ENCODE peak calls at places on chromosomes 2 and 18, in seven cellular contexts. Y, R, S, D, E, C and I are unnamed samples.
A peak's percentile ranks its signal among the peaks of the same experiment; 100 is the strongest.

GRCh38 chr2:68837164-68837860 is 33.9 kb downstream of the BMP10 start:
- DNase-seq in Y (peak; percentile 72), R (peak; percentile 33), S (peak; percentile 27), D (no peak), E (peak; percentile 71), C (peak; percentile 40), I (peak; percentile 67)

GRCh38 chr2:183608747-183609146 is 484.5 kb downstream of the NUP35 start:
- DNase-seq in Y (no peak), R (no peak), S (no peak), D (no peak), E (no peak), C (no peak), I (no peak)

GRCh38 chr2:177328056-177328455 is 63.5 kb upstream of the NFE2L2 start:
- DNase-seq in Y (no peak), R (no peak), S (peak; percentile 69), D (no peak), E (no peak), C (no peak), I (no peak)

GRCh38 chr2:28225472-28225915 is 167.2 kb upstream of the FOSL2 start:
- DNase-seq in Y (no peak), R (no peak), S (no peak), D (no peak), E (no peak), C (no peak), I (no peak)

GRCh38 chr2:78992451-78992806 is 33.1 kb upstream of the REG3G start:
- DNase-seq in Y (peak; percentile 48), R (peak; percentile 25), S (no peak), D (no peak), E (no peak), C (peak; percentile 26), I (peak; percentile 54)

GRCh38 chr2:24048662-24049484 is 668 bp upstream of the FKBP1B start:
- DNase-seq in Y (no peak), R (peak; percentile 28), S (no peak), D (no peak), E (no peak), C (no peak), I (no peak)

GRCh38 chr2:30978854-30979253 is 159.4 kb downstream of the GALNT14 start:
- DNase-seq in Y (no peak), R (no peak), S (no peak), D (no peak), E (no peak), C (no peak), I (no peak)

GRCh38 chr18:72119082-72119481 is 425.1 kb downstream of the CBLN2 start:
- DNase-seq in Y (no peak), R (no peak), S (no peak), D (no peak), E (no peak), C (no peak), I (no peak)

GRCh38 chr2:189580662-189581353 is at the start of gene SLC40A1:
- DNase-seq in Y (peak; percentile 82), R (peak; percentile 92), S (peak; percentile 36), D (no peak), E (peak; percentile 86), C (peak; percentile 59), I (peak; percentile 76)

GRCh38 chr2:133755515-133756311 is 187.4 kb upstream of the NCKAP5 start:
- DNase-seq in Y (no peak), R (no peak), S (peak; percentile 100), D (peak; percentile 93), E (no peak), C (no peak), I (no peak)

GRCh38 chr2:147345246-147345645 is 499.6 kb upstream of the ACVR2A start:
- DNase-seq in Y (no peak), R (no peak), S (no peak), D (no peak), E (no peak), C (no peak), I (no peak)

GRCh38 chr2:72427022-72427861 is 279.6 kb upstream of the CYP26B1 start:
- DNase-seq in Y (no peak), R (no peak), S (no peak), D (no peak), E (no peak), C (no peak), I (no peak)

GRCh38 chr2:191625016-191625415 is 52.9 kb upstream of the NABP1 start:
- DNase-seq in Y (no peak), R (peak; percentile 64), S (no peak), D (no peak), E (no peak), C (no peak), I (no peak)

GRCh38 chr2:161436411-161436810 is 20.3 kb downstream of the TBR1 start:
- DNase-seq in Y (no peak), R (no peak), S (peak; percentile 93), D (peak; percentile 80), E (no peak), C (no peak), I (no peak)

GRCh38 chr2:190254451-190254850 is 65.2 kb downstream of the HIBCH start:
- DNase-seq in Y (no peak), R (no peak), S (peak; percentile 1), D (no peak), E (no peak), C (no peak), I (no peak)

GRCh38 chr2:108855194-108855593 is 68.6 kb downstream of the CCDC138 start:
- DNase-seq in Y (no peak), R (peak; percentile 38), S (peak; percentile 8), D (no peak), E (no peak), C (no peak), I (no peak)

GRCh38 chr2:174003635-174004310 is 38.6 kb upstream of the SP3 start:
- DNase-seq in Y (no peak), R (no peak), S (no peak), D (no peak), E (no peak), C (no peak), I (no peak)

DNA sequence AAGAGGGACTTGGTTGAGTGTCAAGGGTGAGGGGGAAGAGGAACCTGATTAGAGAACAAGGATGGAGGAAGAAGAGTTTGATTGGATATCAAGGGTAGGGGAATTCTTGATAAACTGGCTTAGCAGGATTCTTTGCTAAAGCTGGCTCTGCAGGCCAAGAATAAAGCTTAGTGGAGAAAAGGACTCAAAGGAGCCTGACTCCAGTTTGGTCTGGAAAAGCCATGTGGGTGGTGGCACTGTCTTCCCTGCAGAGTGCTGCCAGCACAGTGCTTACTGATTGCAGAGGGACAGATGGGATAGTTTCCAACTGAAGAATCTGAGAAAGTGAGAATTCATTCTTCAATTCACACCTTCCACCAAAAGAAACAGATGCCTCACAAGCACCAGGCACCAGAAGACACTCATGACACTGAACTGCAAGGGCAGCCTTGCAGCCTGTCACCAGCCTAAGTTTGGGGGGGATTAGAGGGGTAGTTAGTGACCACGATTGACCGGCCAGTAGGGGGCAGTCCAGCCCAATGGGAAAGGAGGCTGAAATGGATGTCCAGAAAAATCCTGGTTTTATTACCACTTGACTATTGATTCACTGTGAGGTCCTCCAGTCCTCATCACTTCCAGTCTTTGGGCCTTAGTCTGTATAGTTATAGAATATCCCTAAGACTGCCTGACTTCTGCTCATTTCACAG is 334.5 kb downstream of the SMAD2 start:
- DNase-seq in Y (peak; percentile 37), R (peak; percentile 45), S (no peak), D (no peak), E (no peak), C (no peak), I (peak; percentile 46)
- TF ChIP-seq CTCF in Y (peak; percentile 72), R (peak; percentile 59), S (peak; percentile 29), D (no peak), E (peak; percentile 33), C (peak; percentile 47), I (peak; percentile 66)

GRCh38 chr2:20652141-20652540 is 1.2 kb upstream of the HS1BP3 start:
- DNase-seq in Y (no peak), R (no peak), S (peak; percentile 28), D (no peak), E (no peak), C (no peak), I (no peak)
- TF ChIP-seq CTCF in Y (no peak), R (no peak), S (no peak), D (no peak), E (no peak), C (no peak), I (no peak)

DNA sequence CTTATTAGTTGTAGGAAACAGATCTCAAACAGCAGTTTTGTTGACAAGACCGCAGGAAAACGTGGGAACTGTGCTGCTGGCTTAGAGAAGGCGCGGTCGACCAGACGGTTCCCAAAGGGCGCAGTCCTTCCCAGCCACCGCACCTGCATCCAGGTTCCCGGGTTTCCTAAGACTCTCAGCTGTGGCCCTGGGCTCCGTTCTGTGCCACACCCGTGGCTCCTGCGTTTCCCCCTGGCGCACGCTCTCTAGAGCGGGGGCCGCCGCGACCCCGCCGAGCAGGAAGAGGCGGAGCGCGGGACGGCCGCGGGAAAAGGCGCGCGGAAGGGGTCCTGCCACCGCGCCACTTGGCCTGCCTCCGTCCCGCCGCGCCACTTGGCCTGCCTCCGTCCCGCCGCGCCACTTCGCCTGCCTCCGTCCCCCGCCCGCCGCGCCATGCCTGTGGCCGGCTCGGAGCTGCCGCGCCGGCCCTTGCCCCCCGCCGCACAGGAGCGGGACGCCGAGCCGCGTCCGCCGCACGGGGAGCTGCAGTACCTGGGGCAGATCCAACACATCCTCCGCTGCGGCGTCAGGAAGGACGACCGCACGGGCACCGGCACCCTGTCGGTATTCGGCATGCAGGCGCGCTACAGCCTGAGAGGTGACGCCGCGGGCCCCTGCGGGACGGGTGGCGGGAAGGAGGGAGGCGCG is at the start of gene TYMS:
- DNase-seq in Y (peak; percentile 61), R (peak; percentile 92), S (peak; percentile 51), D (no peak), E (peak; percentile 21), C (peak; percentile 53), I (peak; percentile 67)
- TF ChIP-seq CTCF in Y (no peak), R (no peak), S (no peak), D (peak; percentile 16), E (peak; percentile 33), C (peak; percentile 18), I (no peak)

GRCh38 chr2:208031608-208032019 is 6.3 kb upstream of the PLEKHM3 start:
- DNase-seq in Y (no peak), R (peak; percentile 66), S (peak; percentile 56), D (no peak), E (no peak), C (no peak), I (no peak)

GRCh38 chr2:208037564-208038487 is 12.5 kb upstream of the PLEKHM3 start:
- DNase-seq in Y (no peak), R (no peak), S (no peak), D (no peak), E (no peak), C (no peak), I (no peak)

GRCh38 chr2:208036357-208036756 is 11.0 kb upstream of the PLEKHM3 start:
- DNase-seq in Y (no peak), R (no peak), S (peak; percentile 40), D (no peak), E (no peak), C (no peak), I (no peak)

GRCh38 chr2:208033701-208034502 is 8.6 kb upstream of the PLEKHM3 start:
- DNase-seq in Y (peak; percentile 12), R (peak; percentile 55), S (peak; percentile 24), D (no peak), E (peak; percentile 20), C (no peak), I (no peak)

DNA sequence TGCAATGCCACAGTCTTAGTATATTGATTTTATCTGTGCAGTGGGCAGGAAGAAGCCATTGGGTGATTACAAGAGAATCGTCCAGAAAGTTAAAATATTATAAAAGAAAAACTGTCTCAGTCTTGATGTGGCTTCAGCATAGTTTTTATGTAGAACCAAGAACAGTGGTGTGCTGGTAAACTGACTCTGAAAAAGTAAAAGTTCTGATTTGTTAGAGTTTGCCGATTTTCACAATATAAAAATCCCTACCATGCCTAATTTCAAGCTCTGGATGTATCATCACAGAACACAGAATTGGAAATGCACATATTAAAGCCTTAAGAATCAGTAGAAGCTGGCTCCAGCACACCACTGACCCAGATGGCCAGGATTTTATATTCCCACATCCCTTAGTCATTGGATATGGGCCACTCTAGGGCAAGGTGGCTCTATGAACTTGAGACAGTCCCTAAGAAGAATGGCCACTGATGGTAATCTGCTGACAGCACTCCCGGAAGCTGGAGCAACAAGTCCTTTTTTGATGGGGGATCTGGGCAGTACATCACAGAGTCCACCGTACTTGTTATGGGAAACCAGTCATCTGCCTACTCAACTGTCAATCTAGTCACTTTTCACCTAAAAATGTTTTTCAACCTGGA is 9.3 kb upstream of the PLEKHM3 start:
- DNase-seq in Y (no peak), R (no peak), S (no peak), D (no peak), E (no peak), C (no peak), I (no peak)
- TF ChIP-seq CTCF in Y (no peak), R (no peak), S (no peak), D (no peak), E (no peak), C (no peak), I (no peak)